ENCODE peak calls at places on chromosomes 11 and 22, in four cellular contexts. A, K, J and B are unnamed samples.

GRCh38 chr11:117226388-117227385 is 5.2 kb downstream of the PCSK7 start:
- DNase-seq in A (peak; percentile 46), K (peak; percentile 60), J (peak; percentile 64), B (peak; percentile 77)

GRCh38 chr11:29629281-29629680 is 387.5 kb downstream of the KCNA4 start:
- DNase-seq in A (no peak), K (no peak), J (peak; percentile 67), B (peak; percentile 43)

GRCh38 chr11:92340839-92341238 is 116.2 kb downstream of the FAT3 start:
- DNase-seq in A (peak; percentile 4), K (peak; percentile 62), J (peak; percentile 1), B (peak; percentile 89)

GRCh38 chr22:43183496-43184263 is 3.3 kb downstream of the TTLL12 start:
- DNase-seq in K (no peak), J (peak; percentile 97), A (no peak), B (no peak)

GRCh38 chr11:104946907-104947306 is 21.5 kb downstream of the CASP4 start:
- DNase-seq in J (peak; percentile 59), A (peak; percentile 22), K (peak; percentile 18), B (no peak)

GRCh38 chr11:61695917-61696316 is 15.7 kb downstream of the DAGLA start:
- DNase-seq in K (no peak), A (peak; percentile 96), J (peak; percentile 66), B (peak; percentile 82)

GRCh38 chr22:17086301-17086700 is 1.5 kb downstream of the IL17RA start:
- DNase-seq in A (peak; percentile 42), J (no peak), K (no peak), B (peak; percentile 41)

GRCh38 chr11:18367431-18367830 is 26.9 kb upstream of the LDHA start:
- DNase-seq in J (peak; percentile 73), A (no peak), K (no peak), B (no peak)

GRCh38 chr11:57202282-57202681 is 20.5 kb downstream of the LRRC55 start:
- DNase-seq in A (no peak), J (no peak), K (no peak), B (no peak)

GRCh38 chr11:92311616-92312449 is 87.2 kb downstream of the FAT3 start:
- DNase-seq in A (no peak), K (no peak), J (peak; percentile 63), B (peak; percentile 61)

GRCh38 chr11:35655856-35656255 is 6.7 kb upstream of the TRIM44 start:
- DNase-seq in K (no peak), J (no peak), A (no peak), B (no peak)

GRCh38 chr11:118290923-118291322 is 13.6 kb upstream of the CD3E start:
- DNase-seq in J (peak; percentile 8), K (no peak), A (peak; percentile 53), B (peak; percentile 73)

GRCh38 chr11:110433393-110434333 is 3.9 kb downstream of the FDX1 start:
- DNase-seq in K (no peak), J (peak; percentile 41), A (no peak), B (no peak)

GRCh38 chr11:19756675-19757475 is 44.2 kb downstream of the NAV2 start:
- DNase-seq in K (no peak), A (no peak), J (peak; percentile 36), B (no peak)

GRCh38 chr11:71499546-71499945 is 27.5 kb upstream of the KRTAP5-7 start:
- DNase-seq in A (no peak), K (no peak), J (no peak), B (no peak)

GRCh38 chr11:119310682-119311052 is 6.3 kb downstream of the MCAM start:
- DNase-seq in J (no peak), A (no peak), K (no peak), B (peak; percentile 53)

GRCh38 chr11:62724171-62724570 is 3.1 kb downstream of the HNRNPUL2 start:
- DNase-seq in A (no peak), K (no peak), J (no peak), B (no peak)